ENCODE peak calls at places on chromosomes 16 and 17, in five cellular contexts. V is GM12878, G is K562, P is SK-N-SH, C is HepG2. B is an unnamed sample.

GRCh38 chr16:65295527-65295926 is 173.7 kb upstream of the CDH11 start:
- DNase-seq in P (no peak), C (no peak), V (no peak), G (no peak), B (no peak)

GRCh38 chr16:14602443-14602963 is 27.6 kb downstream of the PARN start:
- DNase-seq in C (no peak), P (no peak), V (no peak), G (no peak), B (no peak)

GRCh38 chr16:85422374-85423185 is 190.5 kb upstream of the GSE1 start:
- DNase-seq in V (no peak), P (no peak), C (peak; percentile 92), G (peak; percentile 45), B (peak; percentile 64)

GRCh38 chr17:61400786-61401279 is 1.2 kb downstream of the TBX2 start:
- DNase-seq in P (peak; percentile 77), C (no peak), G (no peak), V (no peak), B (no peak)

GRCh38 chr16:4358831-4359561 is 7.9 kb upstream of the PAM16 start:
- DNase-seq in V (no peak), G (peak; percentile 74), C (peak; percentile 53), P (peak; percentile 93), B (peak; percentile 99)

GRCh38 chr17:48592592-48592991 is 987 bp downstream of the HOXB5 start:
- DNase-seq in C (no peak), G (no peak), P (no peak), V (no peak), B (no peak)

GRCh38 chr17:37490638-37491614 is 1.2 kb downstream of the DUSP14 start:
- DNase-seq in P (no peak), C (peak; percentile 64), V (no peak), G (peak; percentile 89), B (no peak)

GRCh38 chr17:65559802-65560627 is 1.4 kb downstream of the AXIN2 start:
- DNase-seq in V (no peak), G (no peak), C (peak; percentile 81), P (peak; percentile 94), B (peak; percentile 73)

GRCh38 chr17:48081858-48082257 is 19.4 kb downstream of the CBX1 start:
- DNase-seq in P (no peak), G (no peak), C (no peak), V (no peak), B (no peak)

GRCh38 chr16:2056681-2057407 is 9.1 kb downstream of the TSC2 start:
- DNase-seq in G (peak; percentile 27), C (no peak), V (no peak), P (no peak), B (no peak)

GRCh38 chr17:5864910-5865657 is 205.1 kb upstream of the WSCD1 start:
- DNase-seq in C (no peak), G (no peak), P (no peak), V (no peak), B (peak; percentile 17)

GRCh38 chr17:66487121-66487520 is 184.7 kb downstream of the PRKCA start:
- DNase-seq in C (no peak), V (no peak), P (no peak), G (no peak), B (no peak)

GRCh38 chr16:80259289-80259805 is 281.4 kb upstream of the DYNLRB2 start:
- DNase-seq in C (no peak), P (no peak), G (no peak), V (no peak), B (no peak)

DNA sequence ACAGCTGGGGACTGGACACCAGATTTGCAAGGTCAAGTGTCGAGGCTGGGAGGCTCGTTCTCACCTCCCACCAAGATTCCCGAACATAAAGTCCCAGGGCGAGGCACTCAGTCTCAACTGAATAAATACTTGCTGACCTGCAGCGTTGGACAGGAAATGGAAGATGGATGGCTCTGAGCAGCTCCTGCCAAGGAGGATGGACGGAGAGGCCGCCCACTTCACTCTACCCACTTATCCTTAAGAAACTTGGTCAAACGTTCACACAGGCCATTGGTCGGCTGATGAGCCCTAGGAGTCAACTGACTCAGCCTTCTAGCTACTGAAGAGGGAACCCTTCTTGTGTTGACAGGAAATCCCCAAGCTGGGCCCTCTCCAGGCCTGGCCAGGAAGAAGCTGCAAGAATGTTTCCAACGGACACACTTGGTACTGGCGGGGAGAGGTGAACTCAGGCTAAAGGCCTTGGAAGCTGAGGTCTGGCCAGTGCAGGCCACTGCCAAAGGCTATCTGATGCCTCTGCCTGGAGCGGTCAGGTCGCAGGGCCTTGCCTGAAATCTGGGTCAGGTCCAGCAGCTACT is 50.0 kb downstream of the VAC14 start:
- DNase-seq in P (no peak), G (no peak), C (no peak), V (no peak), B (no peak)
- H3K4me1 ChIP-seq in P (peaks cover 34% of the 10 kb centered on the region), G (peaks cover 49% of the 10 kb centered on the region), C (peaks cover 45% of the 10 kb centered on the region), V (peaks cover 4% of the 10 kb centered on the region), B (peaks cover 10% of the 10 kb centered on the region)

GRCh38 chr16:12582696-12583095 is 221.0 kb downstream of the CPPED1 start:
- DNase-seq in C (no peak), V (no peak), G (no peak), P (no peak), B (no peak)
- TF ChIP-seq GABPA in C (no peak), V (no peak), G (no peak), P (no peak), B (no peak)

GRCh38 chr17:68599873-68600122 is 1.4 kb downstream of the FAM20A start:
- DNase-seq in V (no peak), C (no peak), G (no peak), P (no peak), B (no peak)
- H3K4me3 ChIP-seq in V (no peak overlapping the region), C (peak overlapping the region; percentile 61), G (no peak overlapping the region), P (no peak overlapping the region), B (peak overlapping the region; percentile 56)

GRCh38 chr16:27458196-27458728 is 56.3 kb downstream of the IL21R start:
- DNase-seq in P (no peak), V (no peak), G (no peak), C (no peak), B (no peak)
- H3K4me1 ChIP-seq in P (no peaks in the 10 kb centered on the region), V (peaks cover 12% of the 10 kb centered on the region), G (peaks cover 3% of the 10 kb centered on the region), C (no peaks in the 10 kb centered on the region), B (no peaks in the 10 kb centered on the region)

GRCh38 chr16:89709716-89710480 is 8.4 kb upstream of the SPATA2L start:
- DNase-seq in G (peak; percentile 65), P (no peak), C (no peak), V (no peak), B (no peak)

GRCh38 chr16:89711601-89712475 is 8.9 kb downstream of the VPS9D1 start:
- DNase-seq in C (no peak), G (peak; percentile 88), V (no peak), P (peak; percentile 100), B (peak; percentile 91)

GRCh38 chr16:89709166-89709565 is 7.7 kb upstream of the SPATA2L start:
- DNase-seq in P (no peak), G (no peak), V (no peak), C (no peak), B (no peak)

GRCh38 chr16:89710709-89711564 is 9.4 kb upstream of the SPATA2L start:
- DNase-seq in P (no peak), C (no peak), G (no peak), V (no peak), B (no peak)

DNA sequence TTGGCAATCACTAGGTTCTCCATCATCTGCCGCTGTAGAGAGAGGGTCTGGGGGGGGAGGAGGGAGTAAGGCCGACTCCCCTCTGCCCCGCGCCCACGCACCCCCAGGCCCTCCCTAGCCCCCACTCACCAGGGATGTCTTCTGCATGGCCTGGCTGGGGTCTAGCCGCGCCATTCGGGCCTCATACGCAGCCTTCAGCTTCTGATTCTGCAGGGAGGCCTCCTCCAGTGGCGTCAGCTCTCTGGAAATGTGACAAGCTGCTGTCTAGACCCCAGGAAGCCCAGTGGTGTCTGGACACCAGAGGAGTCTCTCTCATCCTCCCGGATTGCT is 8.3 kb downstream of the VPS9D1 start:
- DNase-seq in G (peak; percentile 52), P (peak; percentile 58), C (no peak), V (no peak), B (no peak)
- TF ChIP-seq GABPA in G (no peak), P (no peak), C (no peak), V (no peak), B (no peak)